ENCODE peak calls at places on chromosomes 11 and 22, in ten cellular contexts. One of them, this sample, is unnamed.

GRCh38 chr11:114079406-114080072 is 20.0 kb downstream of the ZBTB16 start:
- DNase-seq in hepatocyte: no peak
- DNase-seq in fibroblast of mammary gland: peak
- DNase-seq in GM23248: peak
- DNase-seq in stomach: no peak
- DNase-seq in BJ: no peak
- DNase-seq in kidney: no peak
- DNase-seq in Karpas-422: no peak
- DNase-seq in K562: no peak
- DNase-seq in cardiac muscle cell: no peak
- DNase-seq in this sample: peak

GRCh38 chr11:71481101-71481960 is 28.3 kb downstream of the NADSYN1 start:
- DNase-seq in hepatocyte: no peak
- DNase-seq in fibroblast of mammary gland: no peak
- DNase-seq in GM23248: no peak
- DNase-seq in stomach: no peak
- DNase-seq in BJ: no peak
- DNase-seq in kidney: no peak
- DNase-seq in Karpas-422: no peak
- DNase-seq in K562: no peak
- DNase-seq in cardiac muscle cell: no peak
- DNase-seq in this sample: no peak

GRCh38 chr11:129538323-129538722 is 162.7 kb downstream of the BARX2 start:
- DNase-seq in hepatocyte: peak
- DNase-seq in fibroblast of mammary gland: no peak
- DNase-seq in GM23248: no peak
- DNase-seq in stomach: no peak
- DNase-seq in BJ: no peak
- DNase-seq in kidney: no peak
- DNase-seq in Karpas-422: no peak
- DNase-seq in K562: no peak
- DNase-seq in cardiac muscle cell: no peak
- DNase-seq in this sample: no peak

GRCh38 chr11:13465909-13466371 is 2.9 kb upstream of the BTBD10 start:
- DNase-seq in hepatocyte: peak
- DNase-seq in fibroblast of mammary gland: peak
- DNase-seq in GM23248: peak
- DNase-seq in stomach: no peak
- DNase-seq in BJ: no peak
- DNase-seq in kidney: no peak
- DNase-seq in Karpas-422: peak
- DNase-seq in K562: peak
- DNase-seq in cardiac muscle cell: peak
- DNase-seq in this sample: no peak

GRCh38 chr22:30390974-30391691 is 3.9 kb upstream of the RNF215 start:
- DNase-seq in hepatocyte: peak
- DNase-seq in fibroblast of mammary gland: peak
- DNase-seq in GM23248: peak
- DNase-seq in stomach: peak
- DNase-seq in BJ: peak
- DNase-seq in kidney: peak
- DNase-seq in Karpas-422: peak
- DNase-seq in K562: peak
- DNase-seq in cardiac muscle cell: peak
- DNase-seq in this sample: peak

GRCh38 chr11:40602866-40603578 is 856.4 kb downstream of the LRRC4C start:
- DNase-seq in hepatocyte: peak
- DNase-seq in fibroblast of mammary gland: no peak
- DNase-seq in GM23248: no peak
- DNase-seq in stomach: no peak
- DNase-seq in BJ: no peak
- DNase-seq in kidney: no peak
- DNase-seq in Karpas-422: no peak
- DNase-seq in K562: no peak
- DNase-seq in cardiac muscle cell: no peak
- DNase-seq in this sample: no peak

GRCh38 chr11:92141159-92141558 is 83.5 kb upstream of the FAT3 start:
- DNase-seq in hepatocyte: no peak
- DNase-seq in fibroblast of mammary gland: no peak
- DNase-seq in GM23248: no peak
- DNase-seq in stomach: no peak
- DNase-seq in BJ: no peak
- DNase-seq in kidney: no peak
- DNase-seq in Karpas-422: no peak
- DNase-seq in K562: no peak
- DNase-seq in cardiac muscle cell: no peak
- DNase-seq in this sample: no peak

GRCh38 chr11:123386746-123387510 is 43.1 kb upstream of the GRAMD1B start:
- DNase-seq in hepatocyte: no peak
- DNase-seq in fibroblast of mammary gland: no peak
- DNase-seq in GM23248: peak
- DNase-seq in stomach: no peak
- DNase-seq in BJ: peak
- DNase-seq in kidney: no peak
- DNase-seq in Karpas-422: no peak
- DNase-seq in K562: no peak
- DNase-seq in cardiac muscle cell: peak
- DNase-seq in this sample: no peak

GRCh38 chr11:43643898-43644625 is 36.5 kb upstream of the HSD17B12 start:
- DNase-seq in hepatocyte: peak
- DNase-seq in fibroblast of mammary gland: peak
- DNase-seq in GM23248: peak
- DNase-seq in stomach: peak
- DNase-seq in BJ: peak
- DNase-seq in kidney: peak
- DNase-seq in Karpas-422: peak
- DNase-seq in K562: peak
- DNase-seq in cardiac muscle cell: peak
- DNase-seq in this sample: peak

GRCh38 chr11:95081412-95081811 is 8.2 kb upstream of the ENDOD1 start:
- DNase-seq in hepatocyte: no peak
- DNase-seq in fibroblast of mammary gland: no peak
- DNase-seq in GM23248: no peak
- DNase-seq in stomach: no peak
- DNase-seq in BJ: no peak
- DNase-seq in kidney: peak
- DNase-seq in Karpas-422: no peak
- DNase-seq in K562: no peak
- DNase-seq in cardiac muscle cell: no peak
- DNase-seq in this sample: peak

GRCh38 chr11:23957309-23957708 is 539.5 kb upstream of the LUZP2 start:
- DNase-seq in hepatocyte: no peak
- DNase-seq in fibroblast of mammary gland: no peak
- DNase-seq in GM23248: no peak
- DNase-seq in stomach: no peak
- DNase-seq in BJ: no peak
- DNase-seq in kidney: no peak
- DNase-seq in Karpas-422: no peak
- DNase-seq in K562: no peak
- DNase-seq in cardiac muscle cell: no peak
- DNase-seq in this sample: no peak

GRCh38 chr11:110479070-110479444 is 49.3 kb downstream of the FDX1 start:
- DNase-seq in hepatocyte: no peak
- DNase-seq in fibroblast of mammary gland: no peak
- DNase-seq in GM23248: no peak
- DNase-seq in stomach: no peak
- DNase-seq in BJ: no peak
- DNase-seq in kidney: no peak
- DNase-seq in Karpas-422: no peak
- DNase-seq in K562: no peak
- DNase-seq in cardiac muscle cell: no peak
- DNase-seq in this sample: no peak

GRCh38 chr11:85827768-85828639 is 17.1 kb upstream of the SYTL2 start:
- DNase-seq in hepatocyte: peak
- DNase-seq in fibroblast of mammary gland: peak
- DNase-seq in GM23248: peak
- DNase-seq in stomach: no peak
- DNase-seq in BJ: peak
- DNase-seq in kidney: no peak
- DNase-seq in Karpas-422: no peak
- DNase-seq in K562: no peak
- DNase-seq in cardiac muscle cell: peak
- DNase-seq in this sample: no peak

GRCh38 chr11:45110562-45110961 is 35.9 kb upstream of the PRDM11 start:
- DNase-seq in hepatocyte: peak
- DNase-seq in fibroblast of mammary gland: peak
- DNase-seq in GM23248: peak
- DNase-seq in stomach: peak
- DNase-seq in BJ: no peak
- DNase-seq in kidney: no peak
- DNase-seq in Karpas-422: peak
- DNase-seq in K562: peak
- DNase-seq in cardiac muscle cell: peak
- DNase-seq in this sample: peak

GRCh38 chr22:22025320-22026156 is 43.0 kb upstream of the TOP3B start:
- DNase-seq in hepatocyte: no peak
- DNase-seq in fibroblast of mammary gland: no peak
- DNase-seq in GM23248: no peak
- DNase-seq in stomach: no peak
- DNase-seq in BJ: no peak
- DNase-seq in kidney: no peak
- DNase-seq in Karpas-422: peak
- DNase-seq in K562: no peak
- DNase-seq in cardiac muscle cell: no peak
- DNase-seq in this sample: no peak

GRCh38 chr11:90251599-90251998 is 28.8 kb upstream of the CHORDC1 start:
- DNase-seq in hepatocyte: no peak
- DNase-seq in fibroblast of mammary gland: no peak
- DNase-seq in GM23248: no peak
- DNase-seq in stomach: no peak
- DNase-seq in BJ: no peak
- DNase-seq in kidney: no peak
- DNase-seq in Karpas-422: no peak
- DNase-seq in K562: no peak
- DNase-seq in cardiac muscle cell: no peak
- DNase-seq in this sample: no peak

GRCh38 chr11:88538088-88538487 is 200.6 kb upstream of the CTSC start:
- DNase-seq in hepatocyte: no peak
- DNase-seq in fibroblast of mammary gland: peak
- DNase-seq in GM23248: peak
- DNase-seq in stomach: no peak
- DNase-seq in BJ: no peak
- DNase-seq in kidney: no peak
- DNase-seq in Karpas-422: no peak
- DNase-seq in K562: no peak
- DNase-seq in cardiac muscle cell: no peak
- DNase-seq in this sample: no peak

GRCh38 chr11:83172551-83172950 is 15.6 kb downstream of the PCF11 start:
- DNase-seq in hepatocyte: no peak
- DNase-seq in fibroblast of mammary gland: no peak
- DNase-seq in GM23248: no peak
- DNase-seq in stomach: no peak
- DNase-seq in BJ: no peak
- DNase-seq in kidney: no peak
- DNase-seq in Karpas-422: no peak
- DNase-seq in K562: no peak
- DNase-seq in cardiac muscle cell: no peak
- DNase-seq in this sample: no peak
- H3K4me3 ChIP-seq in hepatocyte: no peak
- H3K4me3 ChIP-seq in fibroblast of mammary gland: no peak
- H3K4me3 ChIP-seq in GM23248: no peak
- H3K4me3 ChIP-seq in stomach: no peak
- H3K4me3 ChIP-seq in BJ: no peak
- H3K4me3 ChIP-seq in kidney: no peak
- H3K4me3 ChIP-seq in Karpas-422: no peak
- H3K4me3 ChIP-seq in K562: no peak
- H3K4me3 ChIP-seq in cardiac muscle cell: no peak
- H3K4me3 ChIP-seq in this sample: peak

GRCh38 chr11:1705121-1706052 is 8.4 kb downstream of the KRTAP5-6 start:
- DNase-seq in hepatocyte: peak
- DNase-seq in fibroblast of mammary gland: no peak
- DNase-seq in GM23248: no peak
- DNase-seq in stomach: no peak
- DNase-seq in BJ: no peak
- DNase-seq in kidney: peak
- DNase-seq in Karpas-422: no peak
- DNase-seq in K562: no peak
- DNase-seq in cardiac muscle cell: no peak
- DNase-seq in this sample: no peak
- H3K4me3 ChIP-seq in hepatocyte: no peak
- H3K4me3 ChIP-seq in fibroblast of mammary gland: no peak
- H3K4me3 ChIP-seq in GM23248: no peak
- H3K4me3 ChIP-seq in stomach: no peak
- H3K4me3 ChIP-seq in BJ: no peak
- H3K4me3 ChIP-seq in kidney: no peak
- H3K4me3 ChIP-seq in Karpas-422: no peak
- H3K4me3 ChIP-seq in K562: no peak
- H3K4me3 ChIP-seq in cardiac muscle cell: no peak
- H3K4me3 ChIP-seq in this sample: no peak

DNA sequence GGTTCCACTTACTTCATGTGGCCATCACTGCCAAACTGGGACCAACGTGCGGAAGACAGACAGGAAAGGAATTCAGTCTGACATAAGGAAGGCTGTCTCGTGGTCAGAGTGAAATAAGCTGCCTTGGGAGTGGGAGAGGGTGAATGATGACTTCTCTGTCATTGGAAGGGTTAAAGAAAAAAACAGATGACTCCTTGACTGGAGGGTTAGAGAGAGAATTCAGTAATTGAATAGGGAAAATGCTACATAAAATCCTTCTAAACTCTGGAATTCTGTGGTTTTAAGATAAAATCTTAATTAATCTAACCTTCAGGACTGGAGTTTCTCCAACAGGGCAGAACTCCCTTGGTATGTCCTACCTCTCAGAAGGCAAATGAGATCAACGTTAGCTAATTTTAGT is 33.8 kb downstream of the RAB30 start:
- DNase-seq in hepatocyte: no peak
- DNase-seq in fibroblast of mammary gland: no peak
- DNase-seq in GM23248: peak
- DNase-seq in stomach: no peak
- DNase-seq in BJ: no peak
- DNase-seq in kidney: no peak
- DNase-seq in Karpas-422: no peak
- DNase-seq in K562: no peak
- DNase-seq in cardiac muscle cell: no peak
- DNase-seq in this sample: no peak
- H3K4me3 ChIP-seq in hepatocyte: no peak
- H3K4me3 ChIP-seq in fibroblast of mammary gland: no peak
- H3K4me3 ChIP-seq in GM23248: no peak
- H3K4me3 ChIP-seq in stomach: no peak
- H3K4me3 ChIP-seq in BJ: no peak
- H3K4me3 ChIP-seq in kidney: no peak
- H3K4me3 ChIP-seq in Karpas-422: no peak
- H3K4me3 ChIP-seq in K562: no peak
- H3K4me3 ChIP-seq in cardiac muscle cell: no peak
- H3K4me3 ChIP-seq in this sample: no peak

DNA sequence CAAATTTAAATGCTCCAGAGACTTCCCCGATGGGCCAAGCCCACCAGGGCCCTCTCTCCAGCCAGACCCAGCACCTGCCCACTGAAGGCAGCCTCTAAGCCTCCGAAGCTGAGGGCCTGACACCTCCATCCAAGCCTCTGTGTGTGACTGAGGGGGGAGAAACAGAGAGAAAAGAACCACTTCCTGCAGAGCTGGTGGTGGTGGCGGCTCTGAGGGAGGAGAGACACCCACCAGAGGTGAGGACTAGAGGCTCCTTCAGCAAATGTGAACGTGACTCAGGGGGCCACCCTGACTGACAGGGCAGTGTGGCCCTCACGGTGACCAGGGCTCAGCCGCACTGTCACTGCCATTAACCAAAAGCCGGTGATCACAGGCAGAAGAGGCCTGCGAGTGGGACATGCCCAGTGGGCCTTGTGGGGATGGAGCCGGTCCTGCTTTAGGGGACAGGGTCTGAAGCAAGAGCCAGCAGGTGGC is 31.0 kb upstream of the CD5 start:
- DNase-seq in hepatocyte: no peak
- DNase-seq in fibroblast of mammary gland: no peak
- DNase-seq in GM23248: no peak
- DNase-seq in stomach: no peak
- DNase-seq in BJ: no peak
- DNase-seq in kidney: no peak
- DNase-seq in Karpas-422: no peak
- DNase-seq in K562: no peak
- DNase-seq in cardiac muscle cell: no peak
- DNase-seq in this sample: no peak
- H3K4me3 ChIP-seq in hepatocyte: no peak
- H3K4me3 ChIP-seq in fibroblast of mammary gland: no peak
- H3K4me3 ChIP-seq in GM23248: no peak
- H3K4me3 ChIP-seq in stomach: no peak
- H3K4me3 ChIP-seq in BJ: no peak
- H3K4me3 ChIP-seq in kidney: no peak
- H3K4me3 ChIP-seq in Karpas-422: no peak
- H3K4me3 ChIP-seq in K562: no peak
- H3K4me3 ChIP-seq in cardiac muscle cell: no peak
- H3K4me3 ChIP-seq in this sample: no peak